ENCODE peak calls at places on chromosomes 13 and 19, in ten cellular contexts. E is fibroblast of pulmonary artery; L is CD4-positive, CD25-positive, alpha-beta regulatory T cell; M is CD8-positive, alpha-beta T cell; F is epithelial cell of esophagus; N is sigmoid colon; Z is cardiac fibroblast; H is skeletal muscle cell; R is psoas muscle; W is heart right ventricle. T is an unnamed sample.

GRCh38 chr19:3880471-3881271 is at the start of gene ATCAY:
- DNase-seq in W (no peak), H (no peak), F (no peak), R (no peak), E (no peak), L (no peak), Z (no peak), M (no peak), N (no peak), T (no peak)

GRCh38 chr13:114064516-114065140 is 67.8 kb downstream of the RASA3 start:
- DNase-seq in W (peak), E (peak), M (no peak), L (no peak), H (no peak), Z (peak), F (peak), N (peak), R (peak), T (peak)

GRCh38 chr19:3440082-3440481 is 40.2 kb downstream of the SMIM24 start:
- DNase-seq in F (peak), H (no peak), R (peak), Z (peak), N (peak), W (no peak), E (peak), M (peak), L (peak), T (no peak)

GRCh38 chr13:113740286-113740556 is 18.8 kb upstream of the TMEM255B start:
- DNase-seq in H (no peak), M (no peak), N (no peak), R (no peak), Z (no peak), L (no peak), F (no peak), E (no peak), W (no peak), T (no peak)

GRCh38 chr13:92074658-92075057 is 676.2 kb downstream of the GPC5 start:
- DNase-seq in H (no peak), M (no peak), R (no peak), Z (peak), W (no peak), E (peak), L (no peak), F (peak), N (no peak), T (no peak)

GRCh38 chr19:49229416-49229815 is 71.8 kb downstream of the TRPM4 start:
- DNase-seq in E (no peak), H (no peak), W (no peak), R (no peak), N (no peak), M (no peak), Z (no peak), F (no peak), L (no peak), T (no peak)

GRCh38 chr19:42270346-42271044 is 1.4 kb downstream of the CIC start:
- DNase-seq in W (peak), N (peak), F (peak), M (peak), Z (peak), L (peak), H (no peak), E (peak), R (peak), T (peak)

GRCh38 chr19:49217382-49217781 is 59.8 kb downstream of the TRPM4 start:
- DNase-seq in M (no peak), E (peak), W (peak), F (no peak), N (no peak), L (no peak), R (peak), H (no peak), Z (peak), T (no peak)

GRCh38 chr19:4877753-4878490 is 10.5 kb upstream of the PLIN3 start:
- DNase-seq in E (no peak), Z (no peak), R (peak), W (no peak), L (no peak), M (no peak), H (peak), F (no peak), N (peak), T (no peak)

GRCh38 chr13:101785858-101786257 is 333.4 kb downstream of the ITGBL1 start:
- DNase-seq in Z (peak), M (no peak), N (no peak), E (peak), R (no peak), W (peak), L (no peak), F (peak), H (no peak), T (no peak)

GRCh38 chr19:17680235-17680722 is 7.9 kb downstream of the UNC13A start:
- DNase-seq in W (peak), R (peak), H (peak), Z (peak), M (peak), F (peak), E (peak), N (peak), L (peak), T (peak)

GRCh38 chr13:90882551-90882950 is 464.9 kb upstream of the MIR17HG start:
- DNase-seq in L (no peak), E (no peak), W (no peak), H (no peak), M (no peak), Z (no peak), R (no peak), N (no peak), F (no peak), T (no peak)

GRCh38 chr13:30978981-30979956 is 46.8 kb downstream of the TEX26 start:
- DNase-seq in E (peak), M (no peak), H (no peak), R (no peak), N (no peak), L (peak), W (no peak), F (peak), Z (peak), T (no peak)

GRCh38 chr19:3431760-3432397 is 48.4 kb downstream of the SMIM24 start:
- DNase-seq in F (no peak), R (no peak), H (no peak), M (no peak), L (no peak), E (no peak), W (no peak), N (no peak), Z (no peak), T (no peak)

GRCh38 chr13:36815069-36815468 is 4.0 kb upstream of the RFXAP start:
- DNase-seq in H (no peak), R (no peak), F (no peak), N (no peak), M (no peak), L (peak), W (no peak), Z (peak), E (no peak), T (no peak)

GRCh38 chr19:4140237-4140711 is 13.2 kb upstream of the CREB3L3 start:
- DNase-seq in F (peak), L (peak), Z (peak), N (no peak), W (no peak), R (no peak), H (no peak), E (peak), M (no peak), T (no peak)

GRCh38 chr13:41199526-41199925 is 5.2 kb upstream of the KBTBD7 start:
- DNase-seq in L (no peak), W (no peak), F (no peak), N (no peak), H (no peak), M (no peak), Z (no peak), E (no peak), R (no peak), T (no peak)

GRCh38 chr19:39916851-39917396 is 17.5 kb downstream of the FCGBP start:
- DNase-seq in F (no peak), Z (no peak), L (no peak), R (no peak), W (no peak), M (no peak), N (no peak), H (no peak), E (no peak), T (no peak)

GRCh38 chr19:344625-345319 is at the start of gene MIER2:
- DNase-seq in F (peak), L (peak), H (peak), N (peak), W (peak), Z (peak), E (peak), M (peak), R (peak), T (peak)

GRCh38 chr13:113741101-113741731 is 17.8 kb upstream of the TMEM255B start:
- DNase-seq in E (no peak), R (no peak), L (no peak), F (no peak), H (no peak), Z (no peak), M (no peak), W (no peak), N (no peak), T (no peak)

GRCh38 chr19:5644051-5644450 is 21.2 kb downstream of the SAFB start:
- DNase-seq in W (no peak), N (no peak), H (no peak), F (no peak), R (no peak), M (no peak), E (no peak), L (no peak), Z (peak), T (no peak)

GRCh38 chr19:45772130-45772880 is 3.3 kb upstream of the SIX5 start:
- DNase-seq in H (no peak), M (no peak), W (no peak), L (no peak), F (no peak), E (no peak), N (peak), R (no peak), Z (no peak), T (peak)

GRCh38 chr19:16033721-16034120 is 42.6 kb upstream of the TPM4 start:
- DNase-seq in R (no peak), W (no peak), N (peak), Z (no peak), F (no peak), E (no peak), M (no peak), L (no peak), H (no peak), T (no peak)

GRCh38 chr13:30413842-30414241 is 8.5 kb upstream of the UBE2L5 start:
- DNase-seq in E (no peak), R (no peak), W (no peak), H (no peak), Z (no peak), N (no peak), M (no peak), F (no peak), L (no peak), T (no peak)

GRCh38 chr13:33111414-33112110 is 95.3 kb downstream of the KL start:
- DNase-seq in F (no peak), H (no peak), M (no peak), Z (peak), N (peak), E (peak), R (no peak), W (peak), L (no peak), T (no peak)

GRCh38 chr19:23949611-23950010 is 34.9 kb downstream of the ZNF726 start:
- DNase-seq in N (no peak), H (no peak), R (no peak), F (no peak), Z (no peak), E (no peak), W (no peak), L (no peak), M (no peak), T (no peak)

GRCh38 chr13:32208860-32209259 is 106.3 kb downstream of the ZAR1L start:
- DNase-seq in W (no peak), E (no peak), Z (peak), L (no peak), R (no peak), F (no peak), H (no peak), N (no peak), M (no peak), T (no peak)

GRCh38 chr13:94444826-94445225 is 34.7 kb downstream of the DCT start:
- DNase-seq in Z (no peak), E (no peak), R (no peak), N (no peak), M (no peak), W (no peak), F (no peak), L (no peak), H (no peak), T (no peak)

GRCh38 chr13:90868321-90868920 is 479.1 kb upstream of the MIR17HG start:
- DNase-seq in F (peak), L (no peak), N (no peak), E (peak), Z (peak), H (no peak), M (no peak), R (no peak), W (no peak), T (no peak)

GRCh38 chr19:4066682-4067395 is at the start of gene ZBTB7A:
- DNase-seq in N (peak), W (peak), F (peak), H (no peak), M (peak), L (peak), E (peak), Z (peak), R (peak), T (peak)

DNA sequence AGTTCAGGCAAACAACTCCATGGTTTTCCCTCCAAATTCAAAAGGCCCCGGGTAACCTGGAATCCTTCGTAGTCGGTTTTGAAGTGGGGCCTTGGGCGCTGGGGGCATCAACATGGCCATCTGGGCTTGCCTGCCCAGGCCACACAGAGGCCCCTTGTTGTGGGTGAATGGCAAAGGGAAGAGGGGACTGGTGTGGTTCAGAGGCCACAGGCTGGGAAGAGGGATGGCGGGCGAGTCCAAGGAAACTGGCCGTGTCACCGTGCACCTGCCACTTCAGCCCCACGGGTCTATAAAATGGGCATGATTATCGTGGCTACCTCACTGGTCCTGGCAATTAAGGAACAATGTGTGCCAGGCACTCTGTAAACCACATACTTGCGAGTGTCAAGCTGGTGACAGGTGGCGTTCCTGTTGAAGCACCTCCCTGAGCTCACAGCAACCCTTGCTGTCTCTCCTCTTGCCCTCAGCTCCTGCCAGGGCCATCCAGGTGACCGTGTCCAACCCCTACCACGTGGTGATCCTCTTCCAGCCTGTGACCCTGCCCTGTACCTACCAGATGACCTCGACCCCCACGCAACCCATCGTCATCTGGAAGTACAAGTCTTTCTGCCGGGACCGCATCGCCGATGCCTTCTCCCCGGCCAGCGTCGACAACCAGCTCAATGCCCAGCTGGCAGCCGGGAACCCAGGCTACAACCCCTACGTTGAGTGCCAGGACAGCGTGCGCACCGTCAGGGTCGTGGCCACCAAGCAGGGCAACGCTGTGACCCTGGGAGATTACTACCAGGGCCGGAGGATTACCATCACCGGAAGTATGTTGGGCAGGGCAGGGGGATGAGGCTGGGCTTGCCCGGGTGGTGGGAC is 1.3 kb downstream of the LSR start:
- DNase-seq in L (no peak), Z (no peak), N (peak), M (no peak), H (no peak), W (no peak), F (no peak), E (no peak), R (no peak), T (no peak)
- H3K4me3 ChIP-seq in L (peak), Z (no peak), N (no peak), M (peak), H (no peak), W (no peak), F (peak), E (no peak), R (no peak), T (peak)

DNA sequence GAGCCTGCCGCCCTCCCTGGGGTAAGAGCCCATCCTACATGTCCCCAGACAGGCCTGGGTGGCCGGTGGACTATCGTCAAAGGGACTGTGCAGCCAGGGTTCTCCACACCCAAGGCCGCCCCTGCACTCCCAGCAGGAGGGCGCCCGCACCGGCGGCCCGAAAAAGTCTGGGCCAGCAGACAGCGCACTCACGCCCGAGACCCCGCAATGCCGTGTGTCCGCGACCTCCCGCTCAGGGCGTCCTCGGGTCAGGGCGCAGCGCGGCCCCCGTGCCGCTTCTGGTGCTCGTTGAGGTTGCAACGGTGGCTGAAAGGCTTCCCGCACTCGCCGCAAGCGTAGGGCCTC is 2.6 kb upstream of the A1BG start:
- DNase-seq in E (no peak), M (no peak), F (no peak), N (no peak), L (no peak), Z (peak), W (no peak), R (no peak), H (no peak), T (no peak)
- H3K4me3 ChIP-seq in E (peak), M (peak), F (no peak), N (peak), L (no peak), Z (peak), W (peak), R (peak), H (peak), T (peak)

GRCh38 chr19:11560404-11560988 is 1.5 kb upstream of the ELOF1 start:
- DNase-seq in H (peak), L (peak), Z (peak), E (peak), W (peak), F (peak), N (peak), R (no peak), M (peak), T (no peak)
- H3K4me3 ChIP-seq in H (no peak), L (peak), Z (no peak), E (no peak), W (no peak), F (no peak), N (no peak), R (peak), M (peak), T (no peak)

GRCh38 chr13:23469901-23470525 is 36.5 kb upstream of the SACS start:
- DNase-seq in E (peak), H (peak), N (no peak), F (no peak), R (no peak), Z (peak), L (no peak), W (no peak), M (no peak), T (no peak)
- H3K4me3 ChIP-seq in E (no peak), H (no peak), N (no peak), F (no peak), R (no peak), Z (no peak), L (no peak), W (no peak), M (no peak), T (no peak)

GRCh38 chr19:7907122-7907521 is 3.4 kb downstream of the MAP2K7 start:
- DNase-seq in M (no peak), F (no peak), R (no peak), Z (no peak), L (no peak), H (no peak), E (no peak), N (no peak), W (no peak), T (no peak)

GRCh38 chr19:7903244-7904073 is at the start of gene MAP2K7:
- DNase-seq in F (peak), Z (peak), M (peak), L (peak), H (peak), E (peak), R (peak), W (peak), N (peak), T (peak)

GRCh38 chr19:7905859-7906258 is 2.2 kb downstream of the MAP2K7 start:
- DNase-seq in W (no peak), L (no peak), E (no peak), N (no peak), H (no peak), F (no peak), R (no peak), M (no peak), Z (no peak), T (no peak)

GRCh38 chr19:7904074-7905020 is 670 bp downstream of the MAP2K7 start:
- DNase-seq in M (no peak), N (peak), Z (no peak), E (no peak), L (peak), H (no peak), W (no peak), R (peak), F (no peak), T (peak)

GRCh38 chr19:7905298-7905697 is 1.6 kb downstream of the MAP2K7 start:
- DNase-seq in W (no peak), N (no peak), M (no peak), H (no peak), R (no peak), L (no peak), Z (no peak), E (no peak), F (no peak), T (peak)
- H3K4me3 ChIP-seq in W (peak), N (peak), M (no peak), H (peak), R (peak), L (peak), Z (peak), E (peak), F (peak), T (no peak)

T was measured in ovary.